ENCODE peak calls at places on chromosomes 5 and 9, in five cellular contexts. One of them, this sample, is unnamed. For H3K27me3, the result is how much of the 10 kb centered on the place peaks cover.

GRCh38 chr9:110468950-110469349 is 110.6 kb downstream of the SVEP1 start:
- DNase-seq in thyroid gland: no peak
- DNase-seq in IMR-90: no peak
- DNase-seq in suprapubic skin: no peak
- DNase-seq in body of pancreas: no peak
- DNase-seq in this sample: no peak

GRCh38 chr9:79287152-79287766 is 284.5 kb upstream of the TLE4 start:
- DNase-seq in body of pancreas: no peak
- DNase-seq in suprapubic skin: no peak
- DNase-seq in IMR-90: no peak
- DNase-seq in thyroid gland: no peak
- DNase-seq in this sample: no peak

GRCh38 chr9:125343518-125344284 is 82.1 kb downstream of the GAPVD1 start:
- DNase-seq in thyroid gland: peak
- DNase-seq in body of pancreas: no peak
- DNase-seq in suprapubic skin: no peak
- DNase-seq in IMR-90: peak
- DNase-seq in this sample: no peak

GRCh38 chr5:168409601-168410458 is 76.4 kb upstream of the RARS1 start:
- DNase-seq in body of pancreas: no peak
- DNase-seq in thyroid gland: no peak
- DNase-seq in suprapubic skin: no peak
- DNase-seq in IMR-90: peak
- DNase-seq in this sample: no peak

GRCh38 chr5:39599721-39600431 is 175.1 kb upstream of the DAB2 start:
- DNase-seq in IMR-90: peak
- DNase-seq in thyroid gland: no peak
- DNase-seq in suprapubic skin: no peak
- DNase-seq in body of pancreas: no peak
- DNase-seq in this sample: no peak

GRCh38 chr5:594241-594860 is 17.8 kb upstream of the CEP72 start:
- DNase-seq in suprapubic skin: peak
- DNase-seq in IMR-90: no peak
- DNase-seq in body of pancreas: no peak
- DNase-seq in thyroid gland: no peak
- DNase-seq in this sample: no peak

GRCh38 chr5:137400571-137400970 is 98.6 kb downstream of the SPOCK1 start:
- DNase-seq in IMR-90: no peak
- DNase-seq in suprapubic skin: no peak
- DNase-seq in body of pancreas: no peak
- DNase-seq in thyroid gland: peak
- DNase-seq in this sample: no peak

GRCh38 chr5:94885931-94886330 is 267.5 kb downstream of the SLF1 start:
- DNase-seq in body of pancreas: no peak
- DNase-seq in suprapubic skin: no peak
- DNase-seq in IMR-90: no peak
- DNase-seq in thyroid gland: no peak
- DNase-seq in this sample: no peak

GRCh38 chr5:39376293-39376714 is 12.0 kb upstream of the C9 start:
- DNase-seq in IMR-90: peak
- DNase-seq in body of pancreas: peak
- DNase-seq in thyroid gland: peak
- DNase-seq in suprapubic skin: no peak
- DNase-seq in this sample: peak

GRCh38 chr9:4666042-4666699 is at the start of gene SPATA6L:
- DNase-seq in IMR-90: peak
- DNase-seq in body of pancreas: peak
- DNase-seq in suprapubic skin: peak
- DNase-seq in thyroid gland: peak
- DNase-seq in this sample: peak

GRCh38 chr5:107968465-107968864 is 297.7 kb upstream of the EFNA5 start:
- DNase-seq in IMR-90: peak
- DNase-seq in suprapubic skin: no peak
- DNase-seq in body of pancreas: no peak
- DNase-seq in thyroid gland: no peak
- DNase-seq in this sample: no peak

GRCh38 chr9:17876687-17877086 is 297.8 kb downstream of the SH3GL2 start:
- DNase-seq in body of pancreas: no peak
- DNase-seq in thyroid gland: no peak
- DNase-seq in suprapubic skin: no peak
- DNase-seq in IMR-90: no peak
- DNase-seq in this sample: no peak

GRCh38 chr5:109920736-109921135 is 231.0 kb downstream of the MAN2A1 start:
- DNase-seq in suprapubic skin: no peak
- DNase-seq in IMR-90: no peak
- DNase-seq in body of pancreas: no peak
- DNase-seq in thyroid gland: no peak
- DNase-seq in this sample: no peak

GRCh38 chr9:125066839-125067619 is 76.3 kb downstream of the SCAI start:
- DNase-seq in body of pancreas: no peak
- DNase-seq in suprapubic skin: no peak
- DNase-seq in IMR-90: peak
- DNase-seq in thyroid gland: peak
- DNase-seq in this sample: no peak

GRCh38 chr5:9545959-9546851 is at the start of gene SEMA5A:
- DNase-seq in body of pancreas: peak
- DNase-seq in suprapubic skin: peak
- DNase-seq in thyroid gland: peak
- DNase-seq in IMR-90: peak
- DNase-seq in this sample: peak

GRCh38 chr5:67246108-67246507 is 49.5 kb upstream of the CD180 start:
- DNase-seq in thyroid gland: no peak
- DNase-seq in IMR-90: peak
- DNase-seq in body of pancreas: no peak
- DNase-seq in suprapubic skin: no peak
- DNase-seq in this sample: no peak

GRCh38 chr5:53364098-53364497 is 116.3 kb upstream of the FST start:
- DNase-seq in suprapubic skin: no peak
- DNase-seq in body of pancreas: no peak
- DNase-seq in thyroid gland: no peak
- DNase-seq in IMR-90: peak
- DNase-seq in this sample: no peak

GRCh38 chr9:38694676-38695075 is 25.3 kb downstream of the FAM240B start:
- DNase-seq in body of pancreas: no peak
- DNase-seq in thyroid gland: peak
- DNase-seq in IMR-90: no peak
- DNase-seq in suprapubic skin: no peak
- DNase-seq in this sample: no peak

GRCh38 chr5:69450116-69450515 is 35.2 kb downstream of the MARVELD2 start:
- DNase-seq in thyroid gland: no peak
- DNase-seq in suprapubic skin: no peak
- DNase-seq in body of pancreas: no peak
- DNase-seq in IMR-90: peak
- DNase-seq in this sample: no peak

GRCh38 chr9:125525846-125526619 is 181.0 kb downstream of the MAPKAP1 start:
- DNase-seq in suprapubic skin: no peak
- DNase-seq in body of pancreas: no peak
- DNase-seq in IMR-90: peak
- DNase-seq in thyroid gland: peak
- DNase-seq in this sample: no peak

GRCh38 chr9:98211260-98211659 is 18.8 kb upstream of the CORO2A start:
- DNase-seq in suprapubic skin: no peak
- DNase-seq in thyroid gland: no peak
- DNase-seq in IMR-90: no peak
- DNase-seq in body of pancreas: no peak
- DNase-seq in this sample: no peak

GRCh38 chr9:85515021-85515420 is 226.7 kb downstream of the AGTPBP1 start:
- DNase-seq in suprapubic skin: no peak
- DNase-seq in thyroid gland: no peak
- DNase-seq in IMR-90: no peak
- DNase-seq in body of pancreas: no peak
- DNase-seq in this sample: no peak

GRCh38 chr5:7592910-7593309 is 197.0 kb downstream of the ADCY2 start:
- DNase-seq in thyroid gland: peak
- DNase-seq in body of pancreas: peak
- DNase-seq in suprapubic skin: no peak
- DNase-seq in IMR-90: no peak
- DNase-seq in this sample: no peak

GRCh38 chr5:7597058-7597457 is 201.1 kb downstream of the ADCY2 start:
- DNase-seq in suprapubic skin: no peak
- DNase-seq in body of pancreas: no peak
- DNase-seq in thyroid gland: no peak
- DNase-seq in IMR-90: no peak
- DNase-seq in this sample: no peak
- TF ChIP-seq POLR2A in suprapubic skin: no peak
- TF ChIP-seq POLR2A in body of pancreas: no peak
- TF ChIP-seq POLR2A in thyroid gland: no peak
- TF ChIP-seq POLR2A in IMR-90: no peak
- TF ChIP-seq POLR2A in this sample: no peak

DNA sequence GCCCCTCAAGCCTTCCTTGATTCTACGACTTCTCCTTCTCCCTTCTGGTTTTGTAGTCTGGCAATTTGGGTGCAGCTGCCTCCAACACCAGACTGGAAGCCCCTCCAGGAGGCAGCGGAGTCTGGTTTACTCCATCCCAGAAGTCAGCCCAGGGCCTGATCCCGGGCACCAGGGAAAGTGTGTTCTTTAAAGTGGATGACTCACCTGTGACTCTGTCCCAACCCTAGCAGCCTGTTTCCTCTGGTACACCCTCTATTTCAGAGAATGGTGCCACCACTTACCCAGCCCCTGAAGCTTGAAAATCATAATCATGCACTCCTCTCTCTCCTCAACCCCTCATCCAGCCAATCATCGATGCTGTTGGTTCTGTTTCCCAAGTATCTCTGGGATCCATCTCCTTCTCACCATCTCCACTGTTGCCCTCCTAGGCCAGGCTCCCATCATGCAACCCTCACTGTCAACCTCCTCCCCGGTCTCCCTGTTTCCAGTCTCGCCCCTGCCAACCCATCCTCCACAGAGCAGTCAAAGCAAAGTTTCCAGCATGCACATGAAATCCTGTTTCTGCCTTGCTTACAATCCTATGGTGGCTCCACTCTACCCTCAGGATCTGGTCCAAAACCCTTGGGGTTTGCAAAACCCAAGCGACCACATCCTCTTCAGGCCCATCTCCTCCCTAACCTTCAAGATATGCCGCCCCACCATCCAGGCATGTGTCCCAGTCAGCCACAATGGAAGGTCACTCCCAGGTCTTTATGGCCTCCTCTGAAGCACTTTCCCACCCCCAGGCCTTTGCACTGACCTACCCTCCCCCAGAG is 10.5 kb downstream of the LHX6 start:
- DNase-seq in suprapubic skin: no peak
- DNase-seq in body of pancreas: no peak
- DNase-seq in IMR-90: no peak
- DNase-seq in thyroid gland: no peak
- DNase-seq in this sample: no peak
- H3K27me3 ChIP-seq in suprapubic skin: half or more
- H3K27me3 ChIP-seq in body of pancreas: under half
- H3K27me3 ChIP-seq in IMR-90: half or more
- H3K27me3 ChIP-seq in thyroid gland: half or more
- H3K27me3 ChIP-seq in this sample: under half

DNA sequence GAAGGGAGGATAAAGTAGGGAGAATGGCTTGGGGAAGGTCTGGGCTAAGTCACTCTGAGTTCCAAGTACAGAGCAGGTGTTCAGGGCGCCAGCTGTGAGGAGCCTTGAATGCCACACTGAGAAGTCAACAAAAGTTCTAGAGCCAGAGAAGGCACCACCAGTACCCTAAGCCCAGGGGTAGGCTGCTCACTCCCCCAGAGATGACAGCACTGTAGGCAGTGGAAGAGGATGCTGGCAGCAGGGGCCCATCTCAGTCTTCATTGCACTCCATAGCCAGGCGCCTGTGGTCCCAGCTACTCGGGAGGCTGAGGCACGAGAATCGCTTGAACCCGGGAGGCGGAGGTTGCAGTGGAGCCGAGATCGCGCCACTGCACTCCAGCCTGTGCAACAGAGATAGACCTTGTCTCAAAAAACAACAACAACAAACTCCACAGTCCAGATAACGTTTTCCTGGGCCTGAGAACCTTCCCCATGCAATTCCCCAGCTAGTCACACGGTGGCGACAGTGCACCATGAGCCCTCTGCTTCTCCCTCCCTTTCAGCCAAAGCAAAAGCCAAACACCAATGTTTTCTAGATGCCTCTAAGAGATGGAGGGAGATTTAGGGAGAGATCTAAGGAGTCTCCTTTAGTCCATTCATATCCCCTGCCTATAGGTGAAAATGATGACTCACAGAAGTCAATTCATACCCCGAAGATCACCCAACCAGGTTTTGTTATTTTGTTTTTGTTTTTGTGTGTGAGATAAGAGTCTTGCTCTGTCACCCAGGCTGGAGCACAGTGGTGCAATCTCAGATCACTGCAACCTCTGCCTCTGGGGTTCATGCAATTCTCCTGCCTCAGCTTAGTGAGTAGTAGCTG is 19.8 kb upstream of the NSD1 start:
- DNase-seq in body of pancreas: peak
- DNase-seq in suprapubic skin: no peak
- DNase-seq in IMR-90: peak
- DNase-seq in thyroid gland: peak
- DNase-seq in this sample: peak
- H3K4me3 ChIP-seq in body of pancreas: no peak
- H3K4me3 ChIP-seq in suprapubic skin: no peak
- H3K4me3 ChIP-seq in IMR-90: no peak
- H3K4me3 ChIP-seq in thyroid gland: no peak
- H3K4me3 ChIP-seq in this sample: no peak

GRCh38 chr5:98774192-98775046 is 956 bp downstream of the RGMB start:
- DNase-seq in IMR-90: peak
- DNase-seq in thyroid gland: peak
- DNase-seq in body of pancreas: peak
- DNase-seq in suprapubic skin: no peak
- DNase-seq in this sample: peak
- TF ChIP-seq POLR2A in IMR-90: peak
- TF ChIP-seq POLR2A in thyroid gland: no peak
- TF ChIP-seq POLR2A in body of pancreas: peak
- TF ChIP-seq POLR2A in suprapubic skin: no peak
- TF ChIP-seq POLR2A in this sample: no peak

GRCh38 chr5:88665750-88666215 is 217.2 kb downstream of the MEF2C start:
- DNase-seq in suprapubic skin: no peak
- DNase-seq in thyroid gland: no peak
- DNase-seq in IMR-90: no peak
- DNase-seq in body of pancreas: no peak
- DNase-seq in this sample: no peak
- H3K27me3 ChIP-seq in suprapubic skin: half or more
- H3K27me3 ChIP-seq in thyroid gland: half or more
- H3K27me3 ChIP-seq in IMR-90: half or more
- H3K27me3 ChIP-seq in body of pancreas: half or more
- H3K27me3 ChIP-seq in this sample: under half

DNA sequence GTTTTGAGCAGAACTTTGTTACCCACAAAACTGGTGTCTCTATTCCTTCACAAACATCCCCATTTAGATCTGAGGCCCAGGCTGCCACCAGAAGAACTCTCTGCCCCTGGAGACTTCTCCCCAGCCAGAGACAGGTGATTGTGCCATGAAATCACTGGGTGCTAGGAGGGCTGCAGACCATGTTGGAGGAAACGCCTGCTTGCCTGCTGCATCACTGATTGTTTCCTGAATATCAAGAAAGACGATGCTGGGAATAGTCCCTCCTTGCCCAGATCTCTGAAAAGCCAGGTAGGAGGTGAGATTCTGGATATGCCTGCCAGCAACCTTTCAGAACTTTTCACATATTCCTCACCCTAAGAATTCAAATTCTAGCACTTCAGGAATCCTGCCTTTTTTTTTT is 8.1 kb downstream of the ZNF366 start:
- DNase-seq in suprapubic skin: no peak
- DNase-seq in thyroid gland: no peak
- DNase-seq in body of pancreas: no peak
- DNase-seq in IMR-90: no peak
- DNase-seq in this sample: no peak
- H3K4me3 ChIP-seq in suprapubic skin: no peak
- H3K4me3 ChIP-seq in thyroid gland: no peak
- H3K4me3 ChIP-seq in body of pancreas: no peak
- H3K4me3 ChIP-seq in IMR-90: no peak
- H3K4me3 ChIP-seq in this sample: no peak

GRCh38 chr5:43396762-43397304 is 15.4 kb downstream of the CCL28 start:
- DNase-seq in body of pancreas: peak
- DNase-seq in thyroid gland: peak
- DNase-seq in IMR-90: no peak
- DNase-seq in suprapubic skin: peak
- DNase-seq in this sample: peak
- TF ChIP-seq POLR2A in body of pancreas: peak
- TF ChIP-seq POLR2A in thyroid gland: no peak
- TF ChIP-seq POLR2A in IMR-90: no peak
- TF ChIP-seq POLR2A in suprapubic skin: no peak
- TF ChIP-seq POLR2A in this sample: no peak

This sample was measured in uterus.